ENCODE peak calls at places on chromosomes 5 and 9, in ten cellular contexts. M is A549, T is cardiac fibroblast, I is coronary artery, P is AG10803, U is heart left ventricle, D is colonic mucosa, L is HCT116, H is sigmoid colon, W is AG09309. V is an unnamed sample.

GRCh38 chr9:19229725-19230355 is 653 bp upstream of the DENND4C start:
- DNase-seq in M (peak), T (peak), I (no peak), P (no peak), U (peak), D (peak), L (peak), H (peak), W (no peak), V (peak)

GRCh38 chr5:55191165-55191564 is 18.2 kb upstream of the CDC20B start:
- DNase-seq in M (no peak), T (peak), I (no peak), P (peak), U (no peak), D (no peak), L (no peak), H (no peak), W (no peak), V (no peak)

GRCh38 chr9:113998529-113999255 is 79.4 kb downstream of the AMBP start:
- DNase-seq in M (peak), T (peak), I (peak), P (no peak), U (no peak), D (peak), L (no peak), H (no peak), W (no peak), V (peak)

GRCh38 chr5:179823937-179824744 is 3.4 kb downstream of the SQSTM1 start:
- DNase-seq in M (no peak), T (no peak), I (no peak), P (no peak), U (peak), D (peak), L (no peak), H (peak), W (no peak), V (no peak)

GRCh38 chr9:27870404-27870803 is 297.1 kb upstream of the C9orf72 start:
- DNase-seq in M (no peak), T (no peak), I (no peak), P (no peak), U (no peak), D (no peak), L (no peak), H (no peak), W (no peak), V (peak)

GRCh38 chr5:37991267-37991902 is 151.5 kb upstream of the GDNF start:
- DNase-seq in M (no peak), T (no peak), I (no peak), P (no peak), U (no peak), D (no peak), L (no peak), H (no peak), W (no peak), V (peak)

GRCh38 chr9:120324996-120325642 is 254.8 kb downstream of the CDK5RAP2 start:
- DNase-seq in M (no peak), T (no peak), I (no peak), P (no peak), U (no peak), D (no peak), L (no peak), H (no peak), W (no peak), V (no peak)

GRCh38 chr9:131545003-131545785 is at the start of gene PRRT1B:
- DNase-seq in M (peak), T (no peak), I (no peak), P (no peak), U (peak), D (peak), L (no peak), H (no peak), W (no peak), V (peak)

GRCh38 chr9:98778711-98779530 is 17.4 kb downstream of the ANKS6 start:
- DNase-seq in M (no peak), T (no peak), I (no peak), P (no peak), U (no peak), D (peak), L (no peak), H (no peak), W (no peak), V (peak)

GRCh38 chr5:6715758-6716633 is 2.8 kb downstream of the TENT4A start:
- DNase-seq in M (no peak), T (no peak), I (peak), P (no peak), U (no peak), D (peak), L (no peak), H (no peak), W (no peak), V (no peak)
- H3K4me3 ChIP-seq in M (peak), T (peak), I (peak), P (peak), U (peak), D (peak), L (peak), H (no peak), W (peak), V (peak)

GRCh38 chr5:173196133-173196952 is 38.7 kb downstream of the NKX2-5 start:
- DNase-seq in M (no peak), T (no peak), I (no peak), P (no peak), U (no peak), D (no peak), L (no peak), H (no peak), W (no peak), V (no peak)
- TF ChIP-seq CTCF in M (no peak), T (no peak), I (no peak), P (no peak), U (no peak), D (no peak), L (no peak), H (no peak), W (no peak), V (no peak)

DNA sequence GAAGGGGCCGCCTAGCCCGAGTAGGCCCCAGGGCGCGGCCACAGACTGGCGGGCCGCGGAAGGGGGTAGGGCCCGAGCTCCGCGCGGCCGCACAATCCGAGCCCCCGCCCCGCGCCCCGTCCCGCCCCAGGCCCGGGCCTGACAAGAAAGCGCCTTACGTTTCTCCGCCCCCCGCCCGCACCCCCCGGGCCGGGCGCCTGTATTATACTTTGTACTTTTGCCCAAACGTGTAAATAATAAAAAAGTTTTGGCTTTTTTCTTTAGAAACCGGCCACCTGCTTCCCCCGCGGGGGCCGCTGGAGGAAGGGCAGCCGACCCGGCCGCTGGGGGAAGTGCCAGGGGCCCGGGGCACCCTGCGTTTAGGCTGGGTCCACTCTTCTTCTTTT is 2.6 kb downstream of the TLX3 start:
- DNase-seq in M (no peak), T (no peak), I (no peak), P (no peak), U (no peak), D (no peak), L (no peak), H (no peak), W (no peak), V (no peak)
- H3K4me3 ChIP-seq in M (no peak), T (no peak), I (peak), P (no peak), U (peak), D (no peak), L (no peak), H (no peak), W (no peak), V (no peak)

GRCh38 chr5:143233020-143233419 is 170.5 kb downstream of the NR3C1 start:
- DNase-seq in M (no peak), T (no peak), I (no peak), P (peak), U (no peak), D (no peak), L (no peak), H (peak), W (peak), V (peak)

GRCh38 chr5:143229896-143230675 is 173.4 kb downstream of the NR3C1 start:
- DNase-seq in M (no peak), T (no peak), I (no peak), P (peak), U (no peak), D (no peak), L (no peak), H (peak), W (peak), V (no peak)

GRCh38 chr5:143231973-143232812 is 171.3 kb downstream of the NR3C1 start:
- DNase-seq in M (no peak), T (no peak), I (no peak), P (no peak), U (no peak), D (no peak), L (no peak), H (peak), W (no peak), V (no peak)

GRCh38 chr5:143230676-143230996 is 172.8 kb downstream of the NR3C1 start:
- DNase-seq in M (no peak), T (no peak), I (no peak), P (no peak), U (no peak), D (no peak), L (no peak), H (no peak), W (no peak), V (no peak)

GRCh38 chr5:143231426-143231825 is 172.1 kb downstream of the NR3C1 start:
- DNase-seq in M (no peak), T (peak), I (no peak), P (peak), U (no peak), D (no peak), L (no peak), H (peak), W (no peak), V (no peak)
- TF ChIP-seq CTCF in M (no peak), T (no peak), I (no peak), P (no peak), U (no peak), D (no peak), L (no peak), H (no peak), W (no peak), V (no peak)

GRCh38 chr9:96395964-96396363 is 12.5 kb upstream of the SLC35D2 start:
- DNase-seq in M (no peak), T (no peak), I (no peak), P (no peak), U (no peak), D (no peak), L (no peak), H (no peak), W (no peak), V (no peak)

GRCh38 chr9:96392263-96392662 is 8.8 kb upstream of the SLC35D2 start:
- DNase-seq in M (no peak), T (no peak), I (no peak), P (no peak), U (no peak), D (no peak), L (no peak), H (peak), W (no peak), V (no peak)

GRCh38 chr9:96388144-96388543 is 4.6 kb upstream of the SLC35D2 start:
- DNase-seq in M (no peak), T (no peak), I (no peak), P (no peak), U (no peak), D (no peak), L (no peak), H (no peak), W (no peak), V (no peak)

GRCh38 chr9:96394832-96395496 is 11.5 kb upstream of the SLC35D2 start:
- DNase-seq in M (no peak), T (no peak), I (no peak), P (no peak), U (no peak), D (no peak), L (no peak), H (no peak), W (no peak), V (no peak)

DNA sequence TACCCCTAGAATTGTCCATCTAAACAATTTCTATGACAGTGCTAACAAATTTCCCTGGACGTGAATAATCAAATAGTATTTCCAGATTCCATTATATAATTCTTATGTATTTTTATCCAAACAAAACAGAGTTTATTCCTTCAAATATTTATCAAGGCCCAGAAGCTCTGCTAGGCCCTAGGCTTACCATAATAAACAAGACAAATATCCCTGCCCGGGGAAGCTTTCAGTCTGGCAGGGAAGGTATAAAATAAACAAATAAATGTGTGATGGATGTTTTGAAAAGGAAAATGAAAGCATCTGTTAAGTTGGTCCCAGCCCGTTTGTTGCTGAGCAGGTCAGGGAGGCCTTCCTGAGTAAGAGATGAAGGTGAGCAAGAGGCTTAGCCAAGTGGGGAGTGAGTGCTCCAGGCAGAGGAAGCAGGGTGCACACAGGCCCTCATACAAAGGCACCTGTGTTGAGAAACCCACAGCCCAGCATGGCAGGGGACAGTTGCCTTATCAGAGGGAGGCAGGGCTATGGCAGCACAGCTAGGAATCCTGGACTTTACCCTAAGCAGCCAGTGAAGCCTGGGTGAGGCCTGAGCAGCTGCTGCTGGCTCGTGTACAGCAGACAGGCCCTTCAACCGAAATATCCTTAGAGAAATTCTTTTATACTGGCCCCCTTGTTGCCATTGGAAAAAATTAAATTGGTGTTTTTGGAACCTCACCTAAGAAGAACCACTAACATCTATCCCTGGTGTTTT is 7.7 kb upstream of the SLC35D2 start:
- DNase-seq in M (peak), T (no peak), I (no peak), P (no peak), U (no peak), D (peak), L (no peak), H (peak), W (no peak), V (peak)
- H3K4me3 ChIP-seq in M (no peak), T (no peak), I (no peak), P (no peak), U (no peak), D (no peak), L (no peak), H (no peak), W (no peak), V (no peak)

GRCh38 chr5:51960617-51961115 is 577.4 kb downstream of the ISL1 start:
- DNase-seq in M (peak), T (peak), I (no peak), P (no peak), U (no peak), D (no peak), L (peak), H (no peak), W (no peak), V (peak)

GRCh38 chr5:51958473-51958872 is 575.2 kb downstream of the ISL1 start:
- DNase-seq in M (no peak), T (no peak), I (no peak), P (no peak), U (no peak), D (no peak), L (no peak), H (no peak), W (no peak), V (no peak)

GRCh38 chr5:51961154-51961562 is 577.9 kb downstream of the ISL1 start:
- DNase-seq in M (no peak), T (no peak), I (no peak), P (no peak), U (no peak), D (no peak), L (no peak), H (no peak), W (no peak), V (no peak)
- TF ChIP-seq CTCF in M (no peak), T (no peak), I (no peak), P (no peak), U (no peak), D (no peak), L (no peak), H (no peak), W (no peak), V (no peak)

DNA sequence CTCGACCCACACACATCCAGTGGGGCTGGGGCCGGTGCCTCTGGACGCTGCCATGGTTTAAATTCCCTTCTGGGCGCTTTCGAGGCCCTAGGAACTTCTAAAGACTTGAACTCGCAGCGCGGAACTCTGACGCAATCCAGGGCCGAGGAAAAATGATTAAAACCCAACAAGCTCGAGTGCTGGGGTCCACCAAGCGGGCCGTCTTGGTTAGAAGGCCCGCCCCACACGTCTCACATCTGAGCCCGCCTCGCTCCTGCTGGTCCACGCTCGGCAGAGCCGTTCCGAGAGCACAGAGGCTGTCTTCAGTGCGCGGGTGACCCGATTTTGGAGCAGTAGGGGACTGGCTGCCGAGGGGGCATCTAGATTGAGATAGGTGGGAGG is 1.5 kb downstream of the CRHBP start:
- DNase-seq in M (no peak), T (peak), I (no peak), P (no peak), U (no peak), D (no peak), L (no peak), H (no peak), W (no peak), V (no peak)
- H3K4me3 ChIP-seq in M (peak), T (peak), I (peak), P (no peak), U (peak), D (peak), L (no peak), H (no peak), W (no peak), V (peak)

V was measured in choroid plexus epithelial cell.